ENCODE peak calls at places on chromosomes 1 and 21, in eight cellular contexts. P is left ventricle myocardium inferior, N is omental fat pad, J is AG10803, S is GM23338, V is endothelial cell, T is progenitor cell of endocrine pancreas, K is AG04450. B is an unnamed sample.
A peak's percentile ranks its signal among the peaks of the same experiment; 100 is the strongest.

GRCh38 chr1:110084226-110085078 is 14.0 kb upstream of the ALX3 start:
- DNase-seq in P (peak; percentile 43), N (no peak), J (peak; percentile 65), S (peak; percentile 60), V (no peak), T (no peak), K (peak; percentile 6), B (no peak)

GRCh38 chr1:179867493-179868330 is 9.9 kb downstream of the TOR1AIP2 start:
- DNase-seq in P (peak; percentile 25), N (no peak), J (peak; percentile 51), S (peak; percentile 91), V (peak; percentile 61), T (peak; percentile 17), K (no peak), B (peak; percentile 35)

GRCh38 chr1:160401487-160401805 is 1.1 kb downstream of the VANGL2 start:
- DNase-seq in P (no peak), N (no peak), J (no peak), S (no peak), V (no peak), T (no peak), K (no peak), B (no peak)

GRCh38 chr1:213989740-213990472 is 2.1 kb downstream of the PROX1 start:
- DNase-seq in P (no peak), N (no peak), J (no peak), S (peak; percentile 39), V (no peak), T (no peak), K (no peak), B (no peak)

GRCh38 chr1:195047778-195048177 is 1560.5 kb downstream of the KCNT2 start:
- DNase-seq in P (no peak), N (no peak), J (no peak), S (no peak), V (no peak), T (no peak), K (no peak), B (no peak)

GRCh38 chr1:184150776-184151531 is 99.4 kb downstream of the TSEN15 start:
- DNase-seq in P (no peak), N (no peak), J (peak; percentile 77), S (no peak), V (no peak), T (no peak), K (no peak), B (no peak)

GRCh38 chr1:184260382-184260781 is 126.4 kb upstream of the C1orf21 start:
- DNase-seq in P (no peak), N (no peak), J (peak; percentile 90), S (no peak), V (no peak), T (no peak), K (peak; percentile 26), B (no peak)

GRCh38 chr1:78229344-78229743 is 183.6 kb downstream of the GIPC2 start:
- DNase-seq in P (no peak), N (no peak), J (peak; percentile 85), S (no peak), V (no peak), T (no peak), K (peak; percentile 71), B (no peak)

GRCh38 chr1:111540928-111541327 is 37.5 kb upstream of the ADORA3 start:
- DNase-seq in P (no peak), N (no peak), J (no peak), S (no peak), V (no peak), T (no peak), K (no peak), B (no peak)
- TF ChIP-seq CTCF in P (no peak), N (no peak), J (no peak), S (no peak), V (no peak), T (no peak), K (no peak), B (no peak)

GRCh38 chr1:30036666-30037065 is 686.7 kb downstream of the MATN1 start:
- DNase-seq in P (no peak), N (no peak), J (no peak), S (no peak), V (no peak), T (no peak), K (no peak), B (no peak)

GRCh38 chr1:30034627-30035521 is 688.5 kb downstream of the MATN1 start:
- DNase-seq in P (no peak), N (no peak), J (no peak), S (peak; percentile 19), V (no peak), T (no peak), K (no peak), B (no peak)

GRCh38 chr1:30036229-30036547 is 687.2 kb downstream of the MATN1 start:
- DNase-seq in P (no peak), N (no peak), J (no peak), S (no peak), V (no peak), T (no peak), K (no peak), B (no peak)

GRCh38 chr1:30034105-30034626 is 689.2 kb downstream of the MATN1 start:
- DNase-seq in P (no peak), N (no peak), J (no peak), S (no peak), V (no peak), T (no peak), K (no peak), B (no peak)

DNA sequence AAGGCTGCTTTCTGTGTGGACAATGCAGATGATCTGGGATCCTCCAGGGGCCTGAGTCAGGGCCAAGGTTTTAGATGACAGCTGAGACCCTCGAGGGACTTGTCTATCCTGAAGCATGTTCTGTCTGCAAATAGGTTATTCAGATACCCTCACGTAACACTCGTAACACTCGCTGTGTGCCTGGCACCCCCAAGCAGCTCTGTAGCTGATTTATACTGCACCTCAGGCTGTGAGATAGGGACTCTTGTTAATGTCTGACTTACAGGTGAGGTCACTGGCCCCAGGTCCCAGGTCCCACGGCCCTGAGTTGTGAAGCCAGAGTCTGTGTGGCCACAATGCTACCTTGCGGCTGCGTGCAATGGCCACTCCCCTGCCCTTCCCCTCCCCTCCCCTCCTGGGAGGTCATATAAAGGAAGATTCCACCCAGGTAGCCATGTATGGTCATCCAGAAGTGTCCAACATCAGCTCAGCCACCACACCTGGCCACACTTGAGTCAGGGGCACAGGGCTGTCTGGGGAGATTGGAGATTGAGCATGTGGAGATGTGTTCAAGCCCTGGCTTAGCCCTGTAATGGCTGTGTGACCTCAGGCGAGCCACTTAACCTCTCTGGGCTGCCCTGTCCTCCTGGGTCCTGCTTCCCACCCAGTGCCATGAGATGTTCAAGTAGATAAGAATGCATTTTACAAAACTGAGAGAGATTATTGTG is 687.7 kb downstream of the MATN1 start:
- DNase-seq in P (no peak), N (no peak), J (no peak), S (no peak), V (no peak), T (no peak), K (no peak), B (no peak)
- TF ChIP-seq CTCF in P (no peak), N (no peak), J (no peak), S (no peak), V (no peak), T (no peak), K (no peak), B (no peak)

DNA sequence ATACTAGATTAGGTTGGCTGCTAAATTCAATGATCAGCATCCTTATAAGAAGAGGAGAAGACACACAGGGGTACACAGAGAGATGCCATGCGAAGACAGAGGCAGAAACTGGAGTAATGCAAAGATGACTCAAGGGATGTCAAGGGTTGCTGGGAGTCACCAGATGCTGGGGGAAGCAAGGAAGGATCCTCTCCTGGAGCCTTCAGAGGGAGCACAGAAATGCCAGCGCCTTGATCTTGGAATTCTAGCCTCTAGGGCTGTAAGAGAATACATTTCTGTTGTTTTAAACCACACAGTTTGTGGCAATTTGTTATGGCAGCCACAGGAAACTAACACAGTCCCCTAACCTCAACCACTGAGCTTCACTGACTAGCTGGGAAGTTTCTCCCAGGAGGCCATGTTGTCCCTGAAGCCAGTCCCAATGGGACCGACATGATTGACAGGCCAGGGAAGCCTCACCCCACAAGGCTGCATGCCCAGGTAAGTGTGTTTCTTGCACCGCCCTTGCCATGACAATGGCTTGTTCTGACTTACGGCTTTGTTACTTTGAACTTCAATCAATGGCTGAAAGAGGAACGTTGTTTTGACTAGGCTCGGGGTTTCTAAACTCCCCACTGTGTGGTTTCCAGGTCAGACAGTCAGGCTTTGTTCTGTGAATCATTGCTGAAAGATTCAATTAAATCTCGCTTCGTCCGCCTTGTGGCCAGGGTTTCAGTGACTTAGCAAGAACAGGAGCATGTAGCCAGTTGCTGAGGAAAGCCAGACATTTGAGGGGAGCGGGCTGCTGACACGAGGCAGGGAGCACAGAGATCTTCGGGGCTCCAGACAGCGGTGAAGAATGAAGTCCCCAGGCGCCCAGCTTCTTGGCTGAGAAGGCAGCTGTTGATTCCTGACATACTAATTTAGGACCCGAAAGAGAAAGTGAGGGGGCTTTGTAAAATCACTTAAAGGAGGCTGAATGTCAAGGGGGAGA is 62.3 kb downstream of the RUNX1 start:
- DNase-seq in P (no peak), N (no peak), J (peak; percentile 75), S (peak; percentile 43), V (no peak), T (no peak), K (no peak), B (peak; percentile 33)
- TF ChIP-seq CTCF in P (no peak), N (no peak), J (peak; percentile 23), S (no peak), V (no peak), T (no peak), K (peak; percentile 25), B (no peak)

GRCh38 chr21:36915014-36915700 is 51.3 kb downstream of the HLCS start:
- DNase-seq in P (no peak), N (no peak), J (no peak), S (no peak), V (no peak), T (no peak), K (no peak), B (no peak)

GRCh38 chr21:36915701-36916075 is 50.8 kb downstream of the HLCS start:
- DNase-seq in P (no peak), N (no peak), J (no peak), S (no peak), V (no peak), T (no peak), K (no peak), B (no peak)

GRCh38 chr21:36916718-36917117 is 49.8 kb downstream of the HLCS start:
- DNase-seq in P (no peak), N (no peak), J (no peak), S (no peak), V (no peak), T (no peak), K (no peak), B (no peak)

GRCh38 chr21:36918291-36918690 is 48.2 kb downstream of the HLCS start:
- DNase-seq in P (no peak), N (no peak), J (no peak), S (no peak), V (no peak), T (no peak), K (no peak), B (no peak)

DNA sequence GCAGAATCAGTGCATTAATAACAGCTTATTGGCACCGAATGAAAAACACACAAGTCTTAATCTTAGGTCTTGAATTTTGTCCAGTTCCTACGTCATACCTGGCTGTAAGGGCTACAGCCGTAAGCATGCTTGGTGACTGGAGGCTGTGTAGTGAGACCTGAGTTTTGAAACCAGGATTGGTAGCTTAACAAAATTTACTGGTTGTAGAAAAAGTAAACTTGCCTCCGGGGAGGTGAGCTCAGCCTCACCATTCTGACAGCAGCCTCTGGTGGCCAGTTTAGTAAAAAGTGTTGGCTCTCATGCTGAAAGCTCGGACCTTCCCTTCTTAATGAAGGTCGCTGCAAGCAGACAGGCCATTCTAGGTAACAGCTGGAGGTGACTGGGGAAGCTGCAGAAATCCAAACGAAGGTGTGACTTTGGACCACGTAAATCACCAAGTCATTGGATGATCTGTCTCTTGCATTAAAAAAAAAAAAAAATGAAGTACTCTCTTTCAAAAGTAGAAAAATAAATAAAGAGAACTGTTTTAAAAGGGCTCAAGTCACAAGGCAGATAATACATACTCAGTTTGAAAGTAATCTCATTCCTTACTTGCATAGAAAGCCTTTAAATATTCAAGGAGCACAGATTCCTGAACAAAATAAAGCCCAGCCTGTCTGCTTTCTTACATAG is 48.8 kb downstream of the HLCS start:
- DNase-seq in P (no peak), N (no peak), J (peak; percentile 40), S (peak; percentile 77), V (peak; percentile 19), T (no peak), K (peak; percentile 32), B (no peak)
- TF ChIP-seq CTCF in P (peak; percentile 72), N (no peak), J (peak; percentile 67), S (peak; percentile 56), V (peak; percentile 29), T (peak; percentile 54), K (peak; percentile 88), B (no peak)